ENCODE peak calls at places on chromosomes 4 and X, in four cellular contexts. X, E, D and Q are unnamed samples.

GRCh38 chrX:152926279-152926678 is 28.4 kb downstream of the ZNF185 start:
- DNase-seq in X (no peak), E (peak), D (peak), Q (no peak)

GRCh38 chr4:76896731-76897521 is 1.0 kb downstream of the SOWAHB start:
- DNase-seq in X (no peak), E (no peak), D (peak), Q (no peak)

GRCh38 chr4:71635094-71635493 is 148.8 kb downstream of the GC start:
- DNase-seq in X (no peak), E (no peak), D (no peak), Q (no peak)

GRCh38 chrX:108380222-108380621 is 58.0 kb downstream of the COL4A6 start:
- DNase-seq in X (no peak), E (no peak), D (no peak), Q (no peak)

GRCh38 chr4:51895158-51895557 is 52.2 kb downstream of the DCUN1D4 start:
- DNase-seq in X (no peak), E (no peak), D (no peak), Q (no peak)

GRCh38 chr4:122793811-122794210 is 32.8 kb upstream of the FGF2 start:
- DNase-seq in X (no peak), E (no peak), D (no peak), Q (no peak)

GRCh38 chrX:10077425-10078188 is 79.2 kb upstream of the CLCN4 start:
- DNase-seq in X (no peak), E (no peak), D (no peak), Q (no peak)

GRCh38 chrX:101191217-101191750 is 28.3 kb upstream of the DRP2 start:
- DNase-seq in X (no peak), E (no peak), D (no peak), Q (no peak)

GRCh38 chr4:17468638-17469221 is 43.2 kb downstream of the QDPR start:
- DNase-seq in X (no peak), E (peak), D (no peak), Q (no peak)

GRCh38 chrX:16892504-16893362 is 22.6 kb upstream of the RBBP7 start:
- DNase-seq in X (no peak), E (peak), D (peak), Q (no peak)

GRCh38 chr4:146059865-146060264 is 115.7 kb upstream of the LSM6 start:
- DNase-seq in X (no peak), E (no peak), D (no peak), Q (no peak)